ENCODE peak calls at places on chromosomes 7 and 10, in six cellular contexts. N is A549, B is GM12878, H is right lobe of liver, W is foreskin keratinocyte, I is Peyer's patch. T is an unnamed sample.

GRCh38 chr10:7787150-7787856 is 490 bp downstream of the KIN start:
- DNase-seq in W (no peak), N (peak; percentile 33), B (no peak), I (no peak), H (no peak), T (peak; percentile 25)

GRCh38 chr7:87600130-87601124 is at the start of gene ABCB1:
- DNase-seq in I (peak; percentile 92), N (peak; percentile 4), H (peak; percentile 87), W (peak; percentile 8), B (no peak), T (peak; percentile 86)

GRCh38 chr10:103843854-103844567 is 11.4 kb downstream of the SH3PXD2A start:
- DNase-seq in W (no peak), B (no peak), N (no peak), I (no peak), H (no peak), T (no peak)

GRCh38 chr7:77335581-77335980 is 80.6 kb downstream of the GSAP start:
- DNase-seq in I (no peak), H (no peak), W (no peak), N (no peak), B (no peak), T (no peak)

GRCh38 chr7:32891046-32891799 is at the start of gene KBTBD2:
- DNase-seq in H (peak; percentile 91), W (peak; percentile 22), I (peak; percentile 92), N (peak; percentile 50), B (no peak), T (peak; percentile 90)

GRCh38 chr10:59867590-59867989 is 38.8 kb downstream of the CCDC6 start:
- DNase-seq in H (no peak), B (no peak), W (no peak), N (no peak), I (no peak), T (no peak)

GRCh38 chr7:101784275-101785127 is 32.9 kb upstream of the CUX1 start:
- DNase-seq in N (no peak), H (no peak), B (no peak), W (no peak), I (no peak), T (no peak)

GRCh38 chr10:42428534-42428933 is 209.8 kb downstream of the ZNF33B start:
- DNase-seq in H (no peak), B (no peak), I (no peak), N (no peak), W (no peak), T (no peak)

GRCh38 chr7:18508441-18509427 is 13.2 kb downstream of the HDAC9 start:
- DNase-seq in H (no peak), W (peak; percentile 98), B (no peak), I (no peak), N (peak; percentile 23), T (peak; percentile 27)

GRCh38 chr7:134852626-134853025 is 73.2 kb downstream of the CALD1 start:
- DNase-seq in H (no peak), W (no peak), B (no peak), N (no peak), I (no peak), T (no peak)

GRCh38 chr7:141355057-141355456 is 196.2 kb upstream of the AGK start:
- DNase-seq in I (no peak), B (no peak), H (no peak), N (no peak), W (no peak), T (no peak)

GRCh38 chr10:87798082-87798481 is 19.9 kb downstream of the ATAD1 start:
- DNase-seq in H (no peak), B (no peak), N (no peak), I (no peak), W (no peak), T (no peak)

GRCh38 chr7:24920702-24921679 is 59.0 kb downstream of the OSBPL3 start:
- DNase-seq in H (no peak), W (no peak), I (no peak), B (no peak), N (no peak), T (no peak)

GRCh38 chr7:33040803-33041516 is 21.6 kb downstream of the NT5C3A start:
- DNase-seq in N (no peak), H (no peak), W (peak; percentile 80), I (peak; percentile 91), B (peak; percentile 89), T (no peak)

GRCh38 chr10:125967533-125967932 is 71.2 kb downstream of the FANK1 start:
- DNase-seq in H (no peak), B (no peak), N (no peak), I (no peak), W (no peak), T (no peak)

GRCh38 chr7:28960071-28960840 is 2.1 kb upstream of the TRIL start:
- DNase-seq in I (no peak), B (no peak), H (no peak), W (no peak), N (no peak), T (no peak)

GRCh38 chr7:159119026-159119741 is 25.5 kb downstream of the VIPR2 start:
- DNase-seq in I (peak; percentile 40), N (no peak), H (no peak), W (no peak), B (no peak), T (no peak)

GRCh38 chr10:100522107-100522811 is 2.6 kb upstream of the SEC31B start:
- DNase-seq in H (no peak), B (no peak), N (no peak), W (peak; percentile 18), I (no peak), T (no peak)

GRCh38 chr7:24075426-24075810 is 208.6 kb upstream of the NPY start:
- DNase-seq in W (peak; percentile 8), N (no peak), B (no peak), H (no peak), I (no peak), T (no peak)

GRCh38 chr7:25495905-25496304 is 267.6 kb upstream of the NPVF start:
- DNase-seq in H (no peak), N (no peak), W (no peak), B (no peak), I (no peak), T (no peak)

GRCh38 chr10:129397198-129397974 is 69.7 kb upstream of the MGMT start:
- DNase-seq in I (no peak), H (no peak), B (no peak), W (no peak), N (no peak), T (no peak)

GRCh38 chr7:116357776-116358670 is 141.5 kb upstream of the CAV2 start:
- DNase-seq in H (no peak), I (no peak), W (no peak), B (no peak), N (no peak), T (no peak)

GRCh38 chr10:133445268-133445732 is 8.4 kb upstream of the SCART1 start:
- DNase-seq in N (no peak), B (no peak), W (no peak), H (no peak), I (no peak), T (no peak)

GRCh38 chr7:55210716-55211115 is 154.4 kb upstream of the LANCL2 start:
- DNase-seq in H (no peak), W (no peak), B (no peak), I (no peak), N (no peak), T (no peak)

GRCh38 chr10:35643976-35644799 is 2.1 kb upstream of the FZD8 start:
- DNase-seq in B (no peak), W (no peak), I (no peak), H (no peak), N (no peak), T (no peak)

GRCh38 chr10:51501396-51501795 is 198.0 kb downstream of the CSTF2T start:
- DNase-seq in W (no peak), N (no peak), B (no peak), H (no peak), I (no peak), T (no peak)

DNA sequence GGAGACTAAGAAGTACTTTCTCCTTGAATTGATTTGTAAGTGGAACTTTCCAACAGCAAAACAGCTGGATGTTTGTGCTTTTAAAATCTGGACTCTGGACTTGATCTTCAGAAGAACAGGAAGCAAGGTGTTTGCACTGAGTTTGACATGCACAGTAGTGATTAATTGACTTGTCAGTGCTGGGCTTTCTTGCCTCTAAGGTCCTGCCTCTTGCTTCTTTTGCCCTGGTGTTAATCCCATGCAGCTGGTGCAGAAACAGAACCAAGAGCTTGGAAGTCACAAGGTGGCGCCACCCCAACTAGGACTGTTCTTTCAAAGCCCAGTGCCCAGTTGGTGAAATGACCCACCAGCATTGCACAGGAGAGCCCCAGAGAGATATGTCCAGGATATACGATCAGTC is 66.8 kb upstream of the SEPHS1 start:
- DNase-seq in H (peak; percentile 25), N (no peak), B (no peak), W (no peak), I (peak; percentile 67), T (no peak)
- TF ChIP-seq CTCF in H (peak; percentile 28), N (no peak), B (no peak), W (peak; percentile 39), I (peak; percentile 10), T (no peak)

GRCh38 chr7:50842061-50842460 is 59.4 kb upstream of the GRB10 start:
- DNase-seq in W (no peak), B (no peak), N (no peak), H (no peak), I (no peak), T (no peak)
- H3K4me1 ChIP-seq in W (no peaks in the 10 kb centered on the region), B (no peaks in the 10 kb centered on the region), N (peaks cover 29% of the 10 kb centered on the region), H (no peaks in the 10 kb centered on the region), I (no peaks in the 10 kb centered on the region), T (no peaks in the 10 kb centered on the region)

DNA sequence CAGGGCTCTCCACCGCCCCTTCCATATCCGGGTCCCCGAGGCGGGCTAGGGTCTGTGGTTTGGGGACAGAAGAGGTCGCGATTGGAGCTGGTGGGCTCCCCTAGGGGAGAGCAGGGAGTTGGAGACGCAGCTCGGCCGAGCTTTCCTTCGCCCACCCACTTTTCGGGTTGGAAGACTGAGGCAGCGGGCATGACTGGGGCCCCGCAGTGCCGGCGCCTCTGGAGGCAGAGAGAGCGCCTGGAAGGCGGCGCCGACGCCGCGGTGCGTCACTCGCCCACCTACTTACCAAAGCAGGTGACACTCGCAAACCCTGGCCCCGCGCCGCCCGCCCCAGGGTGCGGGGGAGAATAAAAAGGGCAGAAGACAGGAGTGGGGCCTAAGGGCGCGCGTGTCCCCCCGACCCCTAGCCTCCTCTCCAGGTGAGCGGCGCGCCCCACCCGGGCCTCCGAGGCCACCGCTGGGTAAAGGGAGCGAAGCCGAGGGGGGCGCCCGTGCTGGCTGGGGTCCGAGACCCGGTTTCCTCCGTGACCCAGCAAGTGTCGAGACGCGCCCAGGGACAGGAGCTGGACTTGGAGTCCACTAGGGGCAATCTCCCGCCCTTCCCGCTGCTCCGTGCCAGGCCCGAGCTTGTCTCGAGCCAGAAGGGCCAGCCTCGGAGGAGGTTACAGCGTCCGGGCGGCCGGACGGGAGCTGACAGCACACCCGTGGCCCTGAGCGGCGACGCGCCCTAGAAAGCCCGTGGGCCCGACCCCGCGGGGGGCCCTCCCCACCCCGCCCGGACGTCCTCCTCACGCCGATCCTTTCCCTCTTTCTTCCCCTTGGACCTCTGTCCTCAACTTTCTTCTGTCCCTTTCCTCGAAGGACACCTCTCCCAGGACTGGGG is 34.4 kb upstream of the GRID1 start:
- DNase-seq in W (no peak), B (no peak), H (peak; percentile 71), N (peak; percentile 68), I (peak; percentile 83), T (peak; percentile 81)
- TF ChIP-seq CTCF in W (no peak), B (no peak), H (peak; percentile 14), N (no peak), I (no peak), T (no peak)

DNA sequence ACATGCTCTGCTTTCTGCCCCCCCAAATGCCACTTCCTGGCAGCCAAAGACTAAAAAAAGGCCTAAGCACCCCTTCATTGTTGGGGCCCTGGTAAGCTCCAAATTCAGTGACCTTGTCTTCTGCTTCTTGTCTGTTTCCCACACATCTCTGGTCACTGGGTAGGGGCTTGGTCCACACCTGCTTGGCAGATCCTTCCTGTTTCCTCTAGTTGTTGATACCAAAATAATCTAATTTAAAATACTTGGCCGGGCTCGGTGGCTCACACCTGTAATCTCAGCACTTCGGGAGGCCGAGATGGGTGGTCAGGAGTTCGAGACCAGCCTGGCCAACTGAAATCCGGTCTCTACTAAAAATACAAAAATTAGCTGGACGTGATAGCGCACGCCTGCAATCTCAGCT is 130.6 kb downstream of the CAMK1D start:
- DNase-seq in W (no peak), B (no peak), H (no peak), N (no peak), I (no peak), T (no peak)
- H3K4me1 ChIP-seq in W (no peaks in the 10 kb centered on the region), B (peaks cover 20% of the 10 kb centered on the region), H (no peaks in the 10 kb centered on the region), N (no peaks in the 10 kb centered on the region), I (peaks cover 2% of the 10 kb centered on the region), T (peaks cover 17% of the 10 kb centered on the region)